ENCODE peak calls at places on chromosomes 16 and 17, in four cellular contexts. B is thoracic aorta, C is sigmoid colon, M is PC-3. S is an unnamed sample. For H3K4me1, the result is how much of the 10 kb centered on the place peaks cover.

GRCh38 chr16:67039260-67040020 is 10.5 kb downstream of the CBFB start:
- DNase-seq in B (no peak), C (no peak), M (no peak), S (no peak)

GRCh38 chr16:11621920-11622651 is 35.4 kb upstream of the LITAF start:
- DNase-seq in B (no peak), C (no peak), M (no peak), S (no peak)

GRCh38 chr17:63332286-63332685 is 113.8 kb downstream of the CYB561 start:
- DNase-seq in B (no peak), C (no peak), M (peak), S (no peak)

GRCh38 chr16:89023621-89024511 is 46.9 kb upstream of the CBFA2T3 start:
- DNase-seq in B (no peak), C (peak), M (no peak), S (no peak)

GRCh38 chr16:76194621-76195015 is 82.6 kb upstream of the CNTNAP4 start:
- DNase-seq in B (no peak), C (no peak), M (no peak), S (peak)

GRCh38 chr16:19153876-19154275 is 14.2 kb upstream of the SYT17 start:
- DNase-seq in B (no peak), C (no peak), M (peak), S (no peak)

GRCh38 chr16:86248325-86248905 is 261.9 kb upstream of the FOXF1 start:
- DNase-seq in B (no peak), C (no peak), M (no peak), S (no peak)

GRCh38 chr17:7068268-7068667 is 11.8 kb downstream of the CLEC10A start:
- DNase-seq in B (no peak), C (no peak), M (no peak), S (no peak)

GRCh38 chr17:17356931-17357270 is 53.7 kb downstream of the NT5M start:
- DNase-seq in B (no peak), C (no peak), M (no peak), S (no peak)

GRCh38 chr17:14942511-14943185 is 322.5 kb downstream of the PMP22 start:
- DNase-seq in B (no peak), C (no peak), M (peak), S (peak)

GRCh38 chr17:10169274-10169673 is 29.1 kb downstream of the GAS7 start:
- DNase-seq in B (no peak), C (no peak), M (no peak), S (no peak)

GRCh38 chr16:72961115-72961832 is 86.7 kb downstream of the ZFHX3 start:
- DNase-seq in B (no peak), C (peak), M (peak), S (no peak)

GRCh38 chr16:47519543-47519942 is 58.4 kb downstream of the PHKB start:
- DNase-seq in B (no peak), C (no peak), M (no peak), S (no peak)

GRCh38 chr16:54932737-54933254 is 2.1 kb downstream of the IRX5 start:
- DNase-seq in B (no peak), C (no peak), M (no peak), S (peak)

GRCh38 chr17:78112508-78113471 is 15.8 kb downstream of the TMC6 start:
- DNase-seq in B (no peak), C (peak), M (peak), S (no peak)

GRCh38 chr16:54875443-54875842 is 55.2 kb upstream of the IRX5 start:
- DNase-seq in B (no peak), C (no peak), M (no peak), S (no peak)

GRCh38 chr16:86427327-86427935 is 82.9 kb upstream of the FOXF1 start:
- DNase-seq in B (no peak), C (no peak), M (no peak), S (no peak)

GRCh38 chr16:66801320-66802105 is at the start of gene TERB1:
- DNase-seq in B (no peak), C (no peak), M (no peak), S (no peak)

GRCh38 chr16:8571061-8571596 is 19.2 kb downstream of the TMEM114 start:
- DNase-seq in B (no peak), C (no peak), M (no peak), S (peak)

GRCh38 chr16:81319221-81319912 is 4.6 kb downstream of the GAN start:
- DNase-seq in B (no peak), C (no peak), M (peak), S (peak)

GRCh38 chr17:32492648-32493289 is 6.0 kb downstream of the CDK5R1 start:
- DNase-seq in B (no peak), C (no peak), M (no peak), S (no peak)

GRCh38 chr17:32496348-32497078 is 9.7 kb downstream of the CDK5R1 start:
- DNase-seq in B (no peak), C (peak), M (peak), S (peak)

GRCh38 chr17:32493581-32494513 is 7.1 kb downstream of the CDK5R1 start:
- DNase-seq in B (no peak), C (no peak), M (no peak), S (no peak)

GRCh38 chr17:32495347-32496253 is 8.8 kb downstream of the CDK5R1 start:
- DNase-seq in B (no peak), C (peak), M (no peak), S (no peak)

DNA sequence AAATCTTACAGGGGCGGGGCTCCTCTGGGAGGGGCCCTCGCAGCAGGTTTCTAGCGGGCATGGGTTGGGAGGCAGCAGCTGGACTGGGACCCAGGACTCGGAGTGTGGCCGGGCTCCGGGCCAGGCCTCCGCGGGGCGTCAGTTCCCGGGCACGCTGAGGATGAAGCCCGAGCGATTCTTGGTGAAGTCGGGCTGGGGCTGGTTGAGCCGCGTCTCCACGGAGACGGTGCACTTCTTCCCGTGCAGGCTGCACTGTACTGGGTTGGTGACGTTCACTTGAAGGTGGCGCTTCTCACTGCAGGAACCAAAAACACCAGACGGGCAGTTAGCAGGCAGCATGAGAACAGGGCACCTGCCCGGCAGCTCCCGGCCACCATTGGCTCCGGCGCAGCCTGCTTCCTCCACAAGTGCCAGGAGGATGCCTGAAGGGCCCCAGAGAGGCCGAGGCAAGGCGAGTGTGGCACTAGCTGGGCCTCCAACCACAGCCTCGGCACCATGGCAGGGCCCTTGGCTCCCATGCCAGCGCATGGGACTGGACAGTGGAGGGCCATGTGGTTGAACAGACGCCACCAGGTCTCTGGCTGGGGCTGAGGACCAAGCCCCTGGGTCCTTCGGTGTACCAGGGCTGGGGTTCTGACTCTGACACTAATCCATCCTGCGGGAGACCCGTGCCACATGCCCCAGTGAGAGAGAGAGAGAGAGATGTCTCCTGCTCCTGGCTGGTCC is 8.0 kb downstream of the CDK5R1 start:
- DNase-seq in B (no peak), C (no peak), M (no peak), S (no peak)
- H3K4me1 ChIP-seq in B (under half), C (under half), M (under half), S (under half)

DNA sequence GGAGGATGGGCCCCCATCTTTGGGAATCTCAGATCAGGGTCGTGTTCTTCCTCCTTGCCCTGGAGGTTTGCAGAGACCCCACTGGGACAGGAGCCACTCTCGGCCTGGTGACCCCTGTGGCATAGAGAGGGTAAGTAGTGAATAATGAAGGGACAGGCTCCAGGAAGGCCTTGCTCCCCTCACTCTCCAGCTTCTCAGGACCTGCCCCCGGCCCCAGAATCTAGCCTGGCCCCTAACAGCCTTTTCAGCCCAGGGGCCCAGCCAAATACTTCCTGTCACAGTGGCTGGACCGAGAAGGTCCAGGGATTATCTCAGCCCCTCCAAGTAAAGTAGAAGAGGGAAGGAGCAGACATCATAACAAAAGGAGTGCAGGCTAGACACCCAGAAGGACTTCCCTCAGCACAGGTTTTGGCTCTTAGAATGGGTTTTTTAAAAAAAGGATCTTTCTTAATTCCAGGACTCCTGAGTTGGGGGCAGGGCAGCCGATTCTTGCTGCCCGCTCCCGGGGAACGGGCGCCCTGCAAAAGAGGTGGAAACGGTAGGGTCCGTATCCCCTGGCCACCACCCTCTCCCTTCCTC is 637 bp upstream of the NXPH3 start:
- DNase-seq in B (no peak), C (no peak), M (no peak), S (no peak)
- H3K27ac ChIP-seq in B (peak), C (peak), M (no peak), S (no peak)

GRCh38 chr17:81814748-81815645 is 11.0 kb downstream of the GCGR start:
- DNase-seq in B (no peak), C (no peak), M (no peak), S (no peak)

GRCh38 chr17:81812571-81813370 is 8.8 kb downstream of the GCGR start:
- DNase-seq in B (no peak), C (no peak), M (no peak), S (no peak)

GRCh38 chr17:81815646-81815985 is 11.7 kb downstream of the GCGR start:
- DNase-seq in B (no peak), C (no peak), M (no peak), S (no peak)

GRCh38 chr17:81813371-81813684 is 9.4 kb downstream of the GCGR start:
- DNase-seq in B (no peak), C (no peak), M (no peak), S (no peak)

GRCh38 chr17:81813861-81814683 is 10.1 kb downstream of the GCGR start:
- DNase-seq in B (no peak), C (no peak), M (no peak), S (no peak)
- H3K4me1 ChIP-seq in B (under half), C (under half), M (under half), S (under half)

DNA sequence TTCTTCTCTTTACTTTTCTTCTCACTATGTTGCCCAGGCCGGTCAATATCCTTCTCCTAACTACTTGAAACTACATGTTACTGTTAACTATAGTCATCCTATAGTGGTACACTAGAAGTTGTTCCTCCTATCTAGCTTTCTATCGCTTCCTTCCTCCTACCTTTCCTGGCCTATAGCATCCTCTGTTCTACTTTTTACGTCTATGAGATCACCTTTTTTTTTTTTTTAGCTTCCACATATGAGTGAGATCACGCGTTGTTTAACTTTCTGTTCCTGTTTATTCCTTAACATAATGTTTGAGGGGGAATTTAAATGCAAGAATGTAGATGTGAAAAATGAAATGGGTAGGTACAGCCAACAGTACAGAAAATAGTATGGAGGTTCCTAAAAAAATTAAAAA is 30.5 kb upstream of the YPEL2 start:
- DNase-seq in B (no peak), C (no peak), M (no peak), S (no peak)
- H3K27ac ChIP-seq in B (no peak), C (no peak), M (no peak), S (no peak)

GRCh38 chr16:1301562-1301961 is 7.9 kb upstream of the UBE2I start:
- DNase-seq in B (no peak), C (no peak), M (no peak), S (no peak)
- H3K4me1 ChIP-seq in B (under half), C (under half), M (under half), S (under half)